ENCODE peak calls at places on chromosomes 13 and 19, in four cellular contexts. D, L, O and E are unnamed samples.

GRCh38 chr19:1259206-1259872 is 9.8 kb upstream of the CIRBP start:
- DNase-seq in O (no peak), L (no peak), D (no peak), E (no peak)

GRCh38 chr13:74064805-74065204 is 69.4 kb downstream of the KLF12 start:
- DNase-seq in D (no peak), L (no peak), O (no peak), E (no peak)

GRCh38 chr13:97266734-97267417 is 44.7 kb downstream of the MBNL2 start:
- DNase-seq in O (no peak), L (no peak), D (no peak), E (no peak)

GRCh38 chr13:104382941-104383340 is 1316.7 kb upstream of the SLC10A2 start:
- DNase-seq in L (no peak), O (no peak), D (no peak), E (no peak)

GRCh38 chr19:46639356-46640061 is 3.5 kb upstream of the GNG8 start:
- DNase-seq in D (no peak), O (no peak), L (no peak), E (no peak)

GRCh38 chr19:9956956-9957355 is 20.6 kb upstream of the OLFM2 start:
- DNase-seq in D (no peak), O (no peak), L (no peak), E (no peak)

GRCh38 chr13:114025432-114026127 is 51.7 kb upstream of the C13orf46 start:
- DNase-seq in O (no peak), L (no peak), D (no peak), E (no peak)

GRCh38 chr19:56111601-56112312 is 9.3 kb downstream of the ZNF787 start:
- DNase-seq in O (peak), L (no peak), D (no peak), E (no peak)

GRCh38 chr13:63156816-63157215 is 1741.2 kb upstream of the PCDH20 start:
- DNase-seq in L (no peak), O (no peak), D (no peak), E (no peak)

GRCh38 chr13:76879876-76880270 is 6.3 kb downstream of the KCTD12 start:
- DNase-seq in D (no peak), L (no peak), O (no peak), E (no peak)

GRCh38 chr19:7986321-7987083 is 18.9 kb downstream of the ELAVL1 start:
- DNase-seq in O (no peak), D (no peak), L (no peak), E (no peak)

GRCh38 chr13:23950736-23951510 is 53.6 kb upstream of the C1QTNF9B start:
- DNase-seq in D (no peak), O (no peak), L (no peak), E (no peak)

GRCh38 chr13:30971575-30971974 is 39.1 kb downstream of the TEX26 start:
- DNase-seq in O (no peak), L (no peak), D (no peak), E (no peak)

GRCh38 chr19:47490031-47490430 is 6.0 kb upstream of the KPTN start:
- DNase-seq in L (no peak), O (no peak), D (no peak), E (no peak)

GRCh38 chr13:35964764-35965163 is 166.4 kb downstream of the DCLK1 start:
- DNase-seq in L (no peak), D (no peak), O (no peak), E (no peak)

GRCh38 chr19:38033658-38034150 is 126.7 kb downstream of the SIPA1L3 start:
- DNase-seq in L (no peak), O (no peak), D (no peak), E (no peak)

GRCh38 chr13:109088101-109088500 is 458.7 kb downstream of the MYO16 start:
- DNase-seq in L (no peak), D (no peak), O (no peak), E (no peak)

GRCh38 chr19:55071913-55072312 is 3.8 kb upstream of the EPS8L1 start:
- DNase-seq in D (no peak), L (no peak), O (no peak), E (no peak)

GRCh38 chr13:97417698-97418097 is 16.3 kb upstream of the RAP2A start:
- DNase-seq in L (no peak), O (no peak), D (no peak), E (no peak)

GRCh38 chr13:21901772-21902708 is 231.2 kb downstream of the FGF9 start:
- DNase-seq in D (no peak), O (no peak), L (no peak), E (no peak)

GRCh38 chr13:113652404-113653263 is 5.4 kb downstream of the ATP4B start:
- DNase-seq in D (no peak), O (no peak), L (no peak), E (no peak)

GRCh38 chr19:46404039-46404883 is 9.1 kb downstream of the CCDC8 start:
- DNase-seq in O (no peak), D (no peak), L (no peak), E (no peak)

GRCh38 chr13:45219938-45220375 is 19.1 kb upstream of the KCTD4 start:
- DNase-seq in L (no peak), D (no peak), O (no peak), E (no peak)

GRCh38 chr19:50344661-50345318 is 15.6 kb upstream of the KCNC3 start:
- DNase-seq in O (no peak), D (no peak), L (no peak), E (no peak)

GRCh38 chr19:48793271-48793670 is 17.6 kb downstream of the BCAT2 start:
- DNase-seq in L (no peak), O (no peak), D (no peak), E (no peak)

GRCh38 chr19:799076-799881 is 2.0 kb downstream of the PTBP1 start:
- DNase-seq in O (no peak), L (no peak), D (no peak), E (no peak)

GRCh38 chr13:111177081-111177711 is 62.1 kb downstream of the ARHGEF7 start:
- DNase-seq in O (peak), D (no peak), L (no peak), E (no peak)

GRCh38 chr13:64992314-64992713 is 2237.8 kb downstream of the PCDH9 start:
- DNase-seq in D (no peak), L (no peak), O (no peak), E (no peak)

GRCh38 chr19:41234512-41235208 is 15.6 kb downstream of the AXL start:
- DNase-seq in L (no peak), O (no peak), D (no peak), E (no peak)